ENCODE peak calls at places on chromosomes 1 and 21, in nine cellular contexts. E is foreskin fibroblast; Q is H1; R is stromal cell of bone marrow; X is neural progenitor cell; B is brain microvascular endothelial cell; C is stimulated activated CD8-positive, alpha-beta memory T cell treated with anti-CD3 and anti-CD28 coated beads, Interleukin-4, amount 100 ng/mL, for 4 hours; P is NCI-H2029 treated with DMSO at 0.1 percent for 48 hours; A is ACHN. W is an unnamed sample.

GRCh38 chr1:116579253-116579875 is 8.5 kb upstream of the CD58 start:
- DNase-seq in A (no peak), E (no peak), Q (no peak), R (no peak), P (no peak), B (no peak), C (no peak), X (no peak), W (no peak)

GRCh38 chr21:36422279-36423098 is 37.3 kb downstream of the CHAF1B start:
- DNase-seq in C (no peak), Q (peak), A (peak), R (peak), P (peak), E (peak), X (peak), B (peak), W (peak)

GRCh38 chr1:232990176-232990723 is 39.8 kb downstream of the NTPCR start:
- DNase-seq in C (no peak), X (no peak), P (no peak), E (no peak), B (no peak), A (no peak), Q (no peak), R (no peak), W (no peak)

GRCh38 chr1:26768755-26769154 is 19.0 kb upstream of the PIGV start:
- DNase-seq in Q (no peak), A (peak), C (no peak), E (peak), R (peak), X (no peak), B (peak), P (no peak), W (peak)

GRCh38 chr1:181704556-181704955 is 221.2 kb downstream of the CACNA1E start:
- DNase-seq in E (no peak), P (no peak), X (peak), A (no peak), B (no peak), C (no peak), R (no peak), Q (no peak), W (no peak)

GRCh38 chr1:17892225-17892624 is 137.1 kb downstream of the ACTL8 start:
- DNase-seq in R (no peak), E (no peak), Q (no peak), A (no peak), B (no peak), P (peak), C (no peak), X (no peak), W (no peak)

GRCh38 chr1:80915491-80915890 is 885.2 kb upstream of the ADGRL2 start:
- DNase-seq in P (no peak), R (no peak), X (no peak), A (no peak), E (no peak), Q (no peak), C (no peak), B (no peak), W (no peak)

GRCh38 chr21:38112219-38112789 is 144.5 kb upstream of the KCNJ15 start:
- DNase-seq in B (no peak), A (no peak), X (no peak), C (no peak), P (no peak), R (no peak), Q (no peak), E (no peak), W (no peak)

GRCh38 chr21:38905751-38906150 is 100.0 kb downstream of the ETS2 start:
- DNase-seq in A (no peak), C (no peak), X (no peak), P (no peak), R (no peak), E (no peak), Q (no peak), B (no peak), W (no peak)

GRCh38 chr1:201419737-201420607 is 1.6 kb downstream of the TNNI1 start:
- DNase-seq in Q (no peak), A (no peak), X (no peak), P (no peak), B (no peak), E (no peak), C (no peak), R (no peak), W (no peak)

GRCh38 chr1:94304553-94304952 is 67.2 kb upstream of the ARHGAP29 start:
- DNase-seq in A (no peak), R (no peak), C (no peak), B (no peak), Q (no peak), P (no peak), E (no peak), X (no peak), W (no peak)

GRCh38 chr21:25985990-25986389 is 184.6 kb downstream of the APP start:
- DNase-seq in R (no peak), P (no peak), Q (no peak), B (no peak), E (no peak), X (no peak), C (no peak), A (no peak), W (no peak)

W was measured in WERI-Rb-1.